ENCODE peak calls at places on chromosomes 4 and X, in four cellular contexts. One of them, this sample, is unnamed.

GRCh38 chr4:124903995-124904722 is 191.6 kb upstream of the ANKRD50 start:
- DNase-seq in NCI-H1694: peak; percentile 17
- DNase-seq in T-helper 2 cell: no peak
- DNase-seq in T-cell: no peak
- DNase-seq in this sample: no peak

GRCh38 chr4:68167166-68167565 is 37.5 kb upstream of the TMPRSS11F start:
- DNase-seq in NCI-H1694: no peak
- DNase-seq in T-helper 2 cell: no peak
- DNase-seq in T-cell: no peak
- DNase-seq in this sample: no peak

GRCh38 chr4:80141543-80141942 is 55.8 kb upstream of the PRDM8 start:
- DNase-seq in NCI-H1694: no peak
- DNase-seq in T-helper 2 cell: peak; percentile 68
- DNase-seq in T-cell: no peak
- DNase-seq in this sample: no peak

GRCh38 chrX:38811515-38812239 is 10.4 kb downstream of the MID1IP1 start:
- DNase-seq in NCI-H1694: no peak
- DNase-seq in T-helper 2 cell: peak; percentile 67
- DNase-seq in T-cell: no peak
- DNase-seq in this sample: no peak

GRCh38 chr4:53508446-53508845 is 82.8 kb downstream of the LNX1 start:
- DNase-seq in NCI-H1694: no peak
- DNase-seq in T-helper 2 cell: no peak
- DNase-seq in T-cell: no peak
- DNase-seq in this sample: no peak

GRCh38 chr4:111641813-111642579 is 503.3 kb upstream of the FAM241A start:
- DNase-seq in NCI-H1694: peak; percentile 57
- DNase-seq in T-helper 2 cell: peak; percentile 64
- DNase-seq in T-cell: no peak
- DNase-seq in this sample: peak; percentile 77

GRCh38 chrX:11756354-11757318 is 1.4 kb upstream of the MSL3 start:
- DNase-seq in NCI-H1694: no peak
- DNase-seq in T-helper 2 cell: no peak
- DNase-seq in T-cell: no peak
- DNase-seq in this sample: no peak

GRCh38 chrX:13412208-13412600 is 92.4 kb upstream of the ATXN3L start:
- DNase-seq in NCI-H1694: no peak
- DNase-seq in T-helper 2 cell: no peak
- DNase-seq in T-cell: no peak
- DNase-seq in this sample: no peak

GRCh38 chr4:47536956-47537355 is 51.9 kb downstream of the ATP10D start:
- DNase-seq in NCI-H1694: no peak
- DNase-seq in T-helper 2 cell: no peak
- DNase-seq in T-cell: no peak
- DNase-seq in this sample: no peak

GRCh38 chrX:106932492-106932923 is 12.3 kb downstream of the CLDN2 start:
- DNase-seq in NCI-H1694: no peak
- DNase-seq in T-helper 2 cell: no peak
- DNase-seq in T-cell: no peak
- DNase-seq in this sample: no peak

GRCh38 chr4:122739174-122739573 is 6.7 kb downstream of the BBS12 start:
- DNase-seq in NCI-H1694: no peak
- DNase-seq in T-helper 2 cell: no peak
- DNase-seq in T-cell: no peak
- DNase-seq in this sample: no peak

GRCh38 chr4:94399721-94400120 is 52.0 kb upstream of the PDLIM5 start:
- DNase-seq in NCI-H1694: no peak
- DNase-seq in T-helper 2 cell: peak; percentile 17
- DNase-seq in T-cell: no peak
- DNase-seq in this sample: no peak

GRCh38 chr4:7324651-7325121 is 110.0 kb downstream of the PSAPL1 start:
- DNase-seq in NCI-H1694: peak; percentile 76
- DNase-seq in T-helper 2 cell: no peak
- DNase-seq in T-cell: peak; percentile 46
- DNase-seq in this sample: no peak

GRCh38 chrX:19673334-19674040 is 158.2 kb upstream of the MAP3K15 start:
- DNase-seq in NCI-H1694: peak; percentile 2
- DNase-seq in T-helper 2 cell: no peak
- DNase-seq in T-cell: no peak
- DNase-seq in this sample: no peak

GRCh38 chr4:38243385-38244053 is 283.3 kb downstream of the PTTG2 start:
- DNase-seq in NCI-H1694: no peak
- DNase-seq in T-helper 2 cell: peak; percentile 73
- DNase-seq in T-cell: no peak
- DNase-seq in this sample: peak; percentile 39

GRCh38 chr4:25966171-25966570 is 52.2 kb downstream of the SMIM20 start:
- DNase-seq in NCI-H1694: no peak
- DNase-seq in T-helper 2 cell: no peak
- DNase-seq in T-cell: no peak
- DNase-seq in this sample: no peak

GRCh38 chr4:71860643-71861042 is 76.8 kb upstream of the GC start:
- DNase-seq in NCI-H1694: no peak
- DNase-seq in T-helper 2 cell: no peak
- DNase-seq in T-cell: no peak
- DNase-seq in this sample: peak; percentile 14

GRCh38 chr4:15010038-15010585 is 7.8 kb downstream of the CPEB2 start:
- DNase-seq in NCI-H1694: no peak
- DNase-seq in T-helper 2 cell: no peak
- DNase-seq in T-cell: no peak
- DNase-seq in this sample: peak; percentile 3

GRCh38 chr4:38169524-38169923 is 209.3 kb downstream of the PTTG2 start:
- DNase-seq in NCI-H1694: no peak
- DNase-seq in T-helper 2 cell: peak; percentile 55
- DNase-seq in T-cell: no peak
- DNase-seq in this sample: no peak